ENCODE peak calls at places on chromosomes 13 and 19, in four cellular contexts. I is H54; T is CD4-positive, alpha-beta T cell; N is T1000. L is an unnamed sample.

GRCh38 chr19:16200776-16201391 is 3.2 kb downstream of the AP1M1 start:
- DNase-seq in T (no peak), N (no peak), I (no peak), L (no peak)

GRCh38 chr13:98450495-98451167 is 126.3 kb downstream of the STK24 start:
- DNase-seq in N (no peak), T (no peak), I (no peak), L (no peak)

GRCh38 chr19:2594319-2594718 is 108.2 kb downstream of the GNG7 start:
- DNase-seq in N (no peak), T (no peak), I (no peak), L (no peak)

GRCh38 chr13:38202730-38203129 is 146.9 kb upstream of the UFM1 start:
- DNase-seq in I (no peak), T (no peak), N (no peak), L (no peak)

GRCh38 chr19:42942187-42942789 is 5.3 kb upstream of the PSG7 start:
- DNase-seq in N (no peak), I (no peak), T (no peak), L (no peak)

GRCh38 chr19:37251308-37252229 is 33.6 kb downstream of the ZNF383 start:
- DNase-seq in I (peak; percentile 97), N (peak; percentile 97), T (no peak), L (peak; percentile 92)

GRCh38 chr19:43774103-43774939 is 6.5 kb downstream of the KCNN4 start:
- DNase-seq in N (no peak), T (no peak), I (no peak), L (no peak)

GRCh38 chr19:2613507-2614295 is 88.8 kb downstream of the GNG7 start:
- DNase-seq in N (no peak), I (no peak), T (peak; percentile 40), L (no peak)

GRCh38 chr19:2552859-2553258 is 76.9 kb downstream of the GADD45B start:
- DNase-seq in I (peak; percentile 48), N (no peak), T (peak; percentile 39), L (no peak)

GRCh38 chr19:6533746-6534418 is 3.1 kb downstream of the TNFSF9 start:
- DNase-seq in N (no peak), I (no peak), T (no peak), L (no peak)

GRCh38 chr19:10068205-10068604 is 17.9 kb upstream of the SHFL start:
- DNase-seq in T (no peak), I (no peak), N (no peak), L (no peak)

GRCh38 chr19:36086326-36086725 is 24.6 kb upstream of the OVOL3 start:
- DNase-seq in T (no peak), I (no peak), N (no peak), L (no peak)

GRCh38 chr13:58960909-58961308 is 1202.8 kb downstream of the DIAPH3 start:
- DNase-seq in I (no peak), T (no peak), N (no peak), L (no peak)

GRCh38 chr19:33301011-33301899 is 1.1 kb downstream of the CEBPA start:
- DNase-seq in N (no peak), I (no peak), T (no peak), L (no peak)

GRCh38 chr13:113350065-113350937 is 13.6 kb downstream of the GRTP1 start:
- DNase-seq in T (no peak), N (no peak), I (no peak), L (no peak)

GRCh38 chr13:69565334-69565733 is 542.3 kb upstream of the ATXN8OS start:
- DNase-seq in T (no peak), I (peak; percentile 20), N (no peak), L (no peak)

GRCh38 chr19:17766543-17767131 is 15.4 kb downstream of the FCHO1 start:
- DNase-seq in I (peak; percentile 75), T (peak; percentile 30), N (peak; percentile 17), L (no peak)

GRCh38 chr13:30718661-30719520 is 16.5 kb upstream of the ALOX5AP start:
- DNase-seq in I (peak; percentile 52), N (no peak), T (no peak), L (no peak)

GRCh38 chr13:100922599-100922998 is 248.0 kb upstream of the TMTC4 start:
- DNase-seq in N (no peak), T (no peak), I (no peak), L (no peak)

GRCh38 chr19:21328885-21329605 is at the start of gene ZNF708:
- DNase-seq in T (peak; percentile 44), I (peak; percentile 70), N (peak; percentile 61), L (peak; percentile 71)

GRCh38 chr13:111031531-111031961 is 83.6 kb upstream of the ARHGEF7 start:
- DNase-seq in I (peak; percentile 98), T (no peak), N (peak; percentile 86), L (no peak)

GRCh38 chr19:34316247-34316646 is 48.7 kb upstream of the GPI start:
- DNase-seq in I (no peak), T (no peak), N (no peak), L (no peak)

GRCh38 chr13:20391597-20392452 is 133.8 kb downstream of the CRYL1 start:
- DNase-seq in N (no peak), T (no peak), I (no peak), L (no peak)

GRCh38 chr13:36904219-36904618 is 15.8 kb downstream of the SMAD9 start:
- DNase-seq in I (no peak), N (no peak), T (no peak), L (peak; percentile 95)